ENCODE peak calls at places on chromosomes 16 and 17, in eight cellular contexts. Y is fibroblast of lung, C is GM23248, U is SK-N-SH, P is EH, G is GF-D8, V is RCC 7860, E is T-helper 1 cell. L is an unnamed sample.

GRCh38 chr17:38357488-38358123 is 6.0 kb downstream of the SOCS7 start:
- DNase-seq in G (no peak), Y (no peak), V (no peak), P (peak), E (no peak), U (peak), C (peak), L (no peak)

GRCh38 chr16:85650864-85651811 is 37.6 kb downstream of the GINS2 start:
- DNase-seq in C (no peak), G (no peak), P (no peak), E (no peak), U (peak), V (no peak), Y (peak), L (no peak)

GRCh38 chr16:51523400-51523799 is 372.3 kb upstream of the SALL1 start:
- DNase-seq in P (peak), G (no peak), C (peak), V (no peak), Y (peak), E (no peak), U (no peak), L (no peak)

GRCh38 chr17:75785770-75786538 is 1.3 kb downstream of the UNK start:
- DNase-seq in C (peak), V (peak), G (peak), Y (peak), U (peak), E (no peak), P (peak), L (no peak)

GRCh38 chr16:28623172-28623711 is 13.4 kb upstream of the SULT1A1 start:
- DNase-seq in V (no peak), P (no peak), E (no peak), U (no peak), C (peak), Y (peak), G (peak), L (peak)

GRCh38 chr16:11129378-11129781 is 126.6 kb downstream of the SOCS1 start:
- DNase-seq in P (peak), V (no peak), Y (no peak), E (no peak), U (peak), G (peak), C (peak), L (no peak)

GRCh38 chr16:81018496-81018895 is 11.5 kb downstream of the CENPN start:
- DNase-seq in G (no peak), U (no peak), P (no peak), C (no peak), E (no peak), V (no peak), Y (no peak), L (no peak)

GRCh38 chr16:87562201-87562600 is 40.1 kb upstream of the JPH3 start:
- DNase-seq in C (no peak), E (no peak), U (no peak), V (no peak), Y (no peak), G (no peak), P (no peak), L (no peak)

GRCh38 chr16:19959736-19960135 is 75.1 kb upstream of the GPRC5B start:
- DNase-seq in C (no peak), P (no peak), E (no peak), V (no peak), G (no peak), Y (no peak), U (no peak), L (no peak)

GRCh38 chr16:66107661-66108060 is 258.8 kb upstream of the CDH5 start:
- DNase-seq in E (no peak), C (peak), Y (peak), V (no peak), P (peak), U (no peak), G (no peak), L (no peak)

GRCh38 chr16:17526956-17527355 is 56.2 kb upstream of the XYLT1 start:
- DNase-seq in E (no peak), P (no peak), C (no peak), V (no peak), G (no peak), U (no peak), Y (no peak), L (peak)

GRCh38 chr17:7632492-7632894 is 2.6 kb downstream of the SHBG start:
- DNase-seq in G (no peak), U (no peak), V (no peak), Y (peak), P (peak), C (peak), E (no peak), L (peak)

GRCh38 chr16:53973021-53973420 is 269.1 kb downstream of the FTO start:
- DNase-seq in G (no peak), Y (no peak), C (no peak), V (no peak), P (no peak), U (no peak), E (no peak), L (no peak)

GRCh38 chr16:54270711-54271110 is 15.9 kb downstream of the IRX3 start:
- DNase-seq in U (no peak), C (no peak), Y (no peak), V (no peak), E (no peak), P (no peak), G (no peak), L (no peak)

GRCh38 chr16:72664122-72664479 is 383.8 kb downstream of the ZFHX3 start:
- DNase-seq in U (no peak), P (peak), V (no peak), E (no peak), C (peak), Y (peak), G (no peak), L (no peak)

GRCh38 chr16:87338155-87338765 is 21.1 kb upstream of the C16orf95 start:
- DNase-seq in V (no peak), G (no peak), U (no peak), Y (no peak), E (no peak), C (no peak), P (no peak), L (no peak)

GRCh38 chr16:75224281-75224680 is 5.5 kb downstream of the CTRB1 start:
- DNase-seq in G (no peak), U (no peak), C (no peak), V (no peak), P (peak), E (no peak), Y (no peak), L (no peak)

GRCh38 chr17:64449545-64449944 is 630 bp downstream of the MILR1 start:
- DNase-seq in C (peak), P (no peak), G (peak), E (no peak), U (no peak), Y (no peak), V (no peak), L (no peak)

GRCh38 chr16:12298285-12298684 is 321.8 kb downstream of the SNX29 start:
- DNase-seq in Y (no peak), P (no peak), E (no peak), V (no peak), C (no peak), U (no peak), G (no peak), L (no peak)

GRCh38 chr16:12532871-12533610 is 270.6 kb downstream of the CPPED1 start:
- DNase-seq in C (no peak), Y (no peak), E (no peak), P (no peak), U (no peak), G (no peak), V (no peak), L (no peak)

GRCh38 chr17:14203392-14203791 is 33.3 kb downstream of the CDRT15 start:
- DNase-seq in G (no peak), C (peak), Y (no peak), V (no peak), U (no peak), P (no peak), E (no peak), L (no peak)

GRCh38 chr17:7156342-7156940 is 22.7 kb downstream of the ASGR1 start:
- DNase-seq in G (no peak), V (no peak), P (no peak), U (no peak), C (no peak), E (no peak), Y (no peak), L (no peak)

GRCh38 chr17:6463616-6464445 is 19.6 kb downstream of the PIMREG start:
- DNase-seq in V (no peak), C (no peak), Y (no peak), P (no peak), G (no peak), E (no peak), U (no peak), L (no peak)

GRCh38 chr16:30793508-30794069 is 6.6 kb upstream of the ZNF629 start:
- DNase-seq in G (no peak), P (no peak), E (no peak), C (no peak), Y (no peak), U (no peak), V (no peak), L (no peak)

GRCh38 chr16:50847166-50847565 is 105.3 kb downstream of the CYLD start:
- DNase-seq in G (no peak), U (no peak), Y (no peak), V (no peak), E (no peak), P (no peak), C (no peak), L (no peak)

GRCh38 chr16:31134625-31135534 is 647 bp downstream of the PRSS8 start:
- DNase-seq in P (no peak), U (no peak), C (peak), V (no peak), Y (no peak), E (no peak), G (peak), L (no peak)

GRCh38 chr17:43552229-43552837 is 6.2 kb upstream of the ETV4 start:
- DNase-seq in E (no peak), G (no peak), C (no peak), U (no peak), Y (no peak), V (no peak), P (peak), L (no peak)

GRCh38 chr17:3762922-3763776 is 37.8 kb downstream of the ITGAE start:
- DNase-seq in U (no peak), G (no peak), V (no peak), C (no peak), Y (no peak), P (no peak), E (no peak), L (peak)

GRCh38 chr16:22198547-22199293 is 7.4 kb upstream of the EEF2K start:
- DNase-seq in Y (peak), P (peak), C (peak), E (no peak), V (peak), U (no peak), G (no peak), L (no peak)

GRCh38 chr17:38453951-38454421 is 25.7 kb downstream of the ARHGAP23 start:
- DNase-seq in V (peak), P (peak), U (peak), Y (peak), C (peak), E (no peak), G (no peak), L (no peak)

GRCh38 chr17:57832711-57833596 is 16.9 kb downstream of the MRPS23 start:
- DNase-seq in C (peak), E (peak), P (peak), G (peak), U (peak), Y (peak), V (no peak), L (peak)

GRCh38 chr17:7841309-7841621 is 7.2 kb downstream of the KDM6B start:
- DNase-seq in E (no peak), U (no peak), C (no peak), Y (no peak), P (no peak), V (no peak), G (no peak), L (no peak)

GRCh38 chr16:69476920-69477418 is 52.5 kb downstream of the CYB5B start:
- DNase-seq in E (no peak), U (no peak), V (peak), P (peak), C (peak), G (no peak), Y (peak), L (no peak)

GRCh38 chr17:80970044-80970761 is 21.4 kb upstream of the CHMP6 start:
- DNase-seq in Y (no peak), P (peak), U (peak), E (no peak), V (no peak), C (peak), G (no peak), L (peak)

GRCh38 chr16:8660841-8661301 is 13.5 kb upstream of the ABAT start:
- DNase-seq in G (no peak), V (peak), E (peak), Y (peak), P (peak), U (peak), C (peak), L (peak)

GRCh38 chr17:68290268-68290954 is 516 bp downstream of the SLC16A6 start:
- DNase-seq in U (peak), G (peak), V (no peak), C (peak), Y (no peak), E (peak), P (no peak), L (peak)

GRCh38 chr17:61155590-61156181 is 244.0 kb upstream of the TBX2 start:
- DNase-seq in G (no peak), C (no peak), V (peak), Y (no peak), P (no peak), U (no peak), E (no peak), L (no peak)